ENCODE peak calls at places on chromosomes 11 and 22, in seven cellular contexts. O is A549, B is A673, A is colonic mucosa, T is breast epithelium, E is MM.1S, I is stomach. F is an unnamed sample.

GRCh38 chr22:44823806-44824205 is 71.4 kb downstream of the ARHGAP8 start:
- DNase-seq in O (no peak), B (no peak), A (no peak), T (no peak), E (no peak), I (no peak), F (no peak)

GRCh38 chr11:67572747-67573419 is 10.7 kb upstream of the GSTP1 start:
- DNase-seq in O (no peak), B (peak; percentile 72), A (peak; percentile 64), T (peak; percentile 54), E (peak; percentile 63), I (peak; percentile 79), F (peak; percentile 67)

GRCh38 chr11:34624069-34624468 is 3.2 kb downstream of the EHF start:
- DNase-seq in O (no peak), B (no peak), A (peak; percentile 80), T (peak; percentile 57), E (peak; percentile 74), I (peak; percentile 76), F (peak; percentile 50)

GRCh38 chr11:76244311-76245061 is 38.2 kb upstream of the WNT11 start:
- DNase-seq in O (no peak), B (no peak), A (no peak), T (no peak), E (no peak), I (no peak), F (no peak)

GRCh38 chr11:65779919-65780769 is 632 bp downstream of the AP5B1 start:
- DNase-seq in O (peak; percentile 76), B (peak; percentile 93), A (peak; percentile 84), T (peak; percentile 54), E (peak; percentile 83), I (peak; percentile 86), F (peak; percentile 82)

GRCh38 chr22:24992946-24993345 is 40.4 kb downstream of the KIAA1671 start:
- DNase-seq in O (no peak), B (no peak), A (no peak), T (no peak), E (no peak), I (no peak), F (no peak)

GRCh38 chr11:13227676-13228255 is 49.8 kb upstream of the BMAL1 start:
- DNase-seq in O (no peak), B (no peak), A (no peak), T (peak; percentile 71), E (no peak), I (no peak), F (no peak)

GRCh38 chr11:20048246-20048645 is 112.0 kb downstream of the DBX1 start:
- DNase-seq in O (no peak), B (no peak), A (no peak), T (no peak), E (no peak), I (no peak), F (no peak)

GRCh38 chr11:129896062-129896461 is 684 bp upstream of the NFRKB start:
- DNase-seq in O (peak; percentile 8), B (no peak), A (no peak), T (no peak), E (no peak), I (no peak), F (no peak)

GRCh38 chr11:955154-956049 is 29.7 kb downstream of the AP2A2 start:
- DNase-seq in O (no peak), B (no peak), A (peak; percentile 62), T (peak; percentile 63), E (no peak), I (no peak), F (no peak)

GRCh38 chr11:125376117-125376516 is 119.9 kb downstream of the FEZ1 start:
- DNase-seq in O (no peak), B (no peak), A (no peak), T (peak; percentile 88), E (peak; percentile 42), I (peak; percentile 27), F (no peak)

GRCh38 chr11:296976-297665 is 2.2 kb downstream of the IFITM5 start:
- DNase-seq in O (no peak), B (no peak), A (no peak), T (no peak), E (no peak), I (no peak), F (no peak)

GRCh38 chr22:25282346-25282670 is 62.9 kb downstream of the CRYBB2 start:
- DNase-seq in O (no peak), B (no peak), A (no peak), T (no peak), E (no peak), I (no peak), F (no peak)

GRCh38 chr11:36622431-36623136 is 24.5 kb upstream of the RAG2 start:
- DNase-seq in O (peak; percentile 4), B (peak; percentile 75), A (no peak), T (no peak), E (peak; percentile 55), I (no peak), F (no peak)

GRCh38 chr11:65321828-65322495 is 7.3 kb downstream of the CDC42EP2 start:
- DNase-seq in O (no peak), B (no peak), A (peak; percentile 38), T (no peak), E (no peak), I (no peak), F (no peak)

GRCh38 chr11:45444796-45445195 is 158.7 kb upstream of the SYT13 start:
- DNase-seq in O (peak; percentile 11), B (no peak), A (no peak), T (no peak), E (no peak), I (no peak), F (no peak)

GRCh38 chr22:38420734-38421133 is 34.3 kb downstream of the KCNJ4 start:
- DNase-seq in O (no peak), B (no peak), A (no peak), T (no peak), E (no peak), I (no peak), F (no peak)
- H3K4me1 ChIP-seq in O (no peaks in the 10 kb centered on the region), B (no peaks in the 10 kb centered on the region), A (no peaks in the 10 kb centered on the region), T (no peaks in the 10 kb centered on the region), E (no peaks in the 10 kb centered on the region), I (no peaks in the 10 kb centered on the region), F (no peaks in the 10 kb centered on the region)

DNA sequence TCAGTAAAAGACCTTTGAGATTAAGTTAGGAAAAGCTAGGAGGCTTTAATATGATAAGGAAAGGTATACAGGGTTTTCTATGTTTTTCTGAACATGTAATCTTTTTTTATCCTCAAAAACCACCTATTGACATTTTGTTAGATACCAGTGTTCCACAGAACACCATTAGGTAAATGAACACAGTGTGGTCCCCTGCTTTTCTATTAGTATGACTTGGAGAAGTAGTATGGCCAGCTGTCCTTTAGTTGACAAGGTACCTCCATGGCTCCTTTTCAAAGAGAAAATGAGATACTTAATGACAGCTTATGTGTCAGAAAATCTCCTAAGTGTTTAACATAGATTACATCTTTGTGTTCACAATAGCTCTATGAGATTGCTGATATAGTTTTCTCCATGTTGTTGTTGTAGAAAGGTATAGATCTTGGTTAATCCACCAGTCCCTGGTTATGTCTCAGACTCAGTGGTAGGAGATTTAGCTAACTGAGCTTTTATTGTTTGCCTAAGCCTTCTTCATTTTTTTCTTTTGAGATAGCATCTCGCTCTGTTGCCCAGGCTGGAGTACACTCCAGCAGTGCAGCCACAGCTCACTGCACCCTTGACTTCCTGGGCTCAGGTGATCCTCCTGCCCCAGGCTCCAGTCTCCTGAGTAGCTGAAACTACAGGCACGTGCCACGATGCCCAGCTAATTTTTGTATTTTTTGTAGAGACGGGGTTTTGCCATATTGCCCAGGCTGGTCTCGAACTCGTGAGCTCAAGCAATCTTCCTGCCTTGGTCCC is 46.0 kb downstream of the STIM1 start:
- DNase-seq in O (no peak), B (no peak), A (no peak), T (no peak), E (no peak), I (no peak), F (no peak)
- H3K4me1 ChIP-seq in O (peaks cover 41% of the 10 kb centered on the region), B (no peaks in the 10 kb centered on the region), A (peaks cover 19% of the 10 kb centered on the region), T (peaks cover 9% of the 10 kb centered on the region), E (peaks cover 31% of the 10 kb centered on the region), I (peaks cover 42% of the 10 kb centered on the region), F (peaks cover 8% of the 10 kb centered on the region)

GRCh38 chr11:10590516-10590915 is 22.1 kb upstream of the LYVE1 start:
- DNase-seq in O (no peak), B (peak; percentile 80), A (no peak), T (no peak), E (no peak), I (no peak), F (no peak)
- H3K4me1 ChIP-seq in O (no peaks in the 10 kb centered on the region), B (peaks cover 59% of the 10 kb centered on the region), A (no peaks in the 10 kb centered on the region), T (no peaks in the 10 kb centered on the region), E (no peaks in the 10 kb centered on the region), I (peaks cover 8% of the 10 kb centered on the region), F (no peaks in the 10 kb centered on the region)

DNA sequence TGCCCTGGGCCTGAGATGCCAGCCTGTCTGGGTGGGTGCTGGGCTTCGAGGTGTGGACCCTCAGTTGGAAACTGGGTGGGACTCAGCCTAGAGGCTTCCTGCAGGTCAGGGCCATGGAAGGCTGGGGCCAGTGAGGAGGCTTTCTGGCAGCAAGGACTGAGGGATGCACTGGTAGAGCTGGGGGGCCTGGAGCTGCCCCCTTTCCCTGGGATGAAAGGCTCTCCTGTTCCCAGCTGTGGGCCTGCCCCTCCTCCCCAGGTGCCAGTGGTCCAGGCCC is 2.5 kb downstream of the SEPTIN5 start:
- DNase-seq in O (no peak), B (no peak), A (no peak), T (no peak), E (no peak), I (no peak), F (no peak)
- H3K4me1 ChIP-seq in O (peaks cover 9% of the 10 kb centered on the region), B (peaks cover 10% of the 10 kb centered on the region), A (no peaks in the 10 kb centered on the region), T (peaks cover 12% of the 10 kb centered on the region), E (no peaks in the 10 kb centered on the region), I (peaks cover 15% of the 10 kb centered on the region), F (peaks cover 17% of the 10 kb centered on the region)

GRCh38 chr11:31826530-31827438 is 15.7 kb upstream of the PAX6 start:
- DNase-seq in O (no peak), B (no peak), A (no peak), T (no peak), E (no peak), I (no peak), F (no peak)
- H3K4me1 ChIP-seq in O (no peaks in the 10 kb centered on the region), B (peaks cover 19% of the 10 kb centered on the region), A (no peaks in the 10 kb centered on the region), T (no peaks in the 10 kb centered on the region), E (no peaks in the 10 kb centered on the region), I (peaks cover 4% of the 10 kb centered on the region), F (peaks cover 5% of the 10 kb centered on the region)

GRCh38 chr22:46735747-46736608 is 2.1 kb downstream of the CERK start:
- DNase-seq in O (no peak), B (no peak), A (no peak), T (no peak), E (no peak), I (no peak), F (no peak)
- H3K4me1 ChIP-seq in O (peaks cover 21% of the 10 kb centered on the region), B (peaks cover 26% of the 10 kb centered on the region), A (peaks cover 47% of the 10 kb centered on the region), T (peaks cover 9% of the 10 kb centered on the region), E (peaks cover 23% of the 10 kb centered on the region), I (peaks cover 77% of the 10 kb centered on the region), F (peaks cover 13% of the 10 kb centered on the region)